ENCODE peak calls at places on chromosomes 11 and 22, in seven cellular contexts. One of them, this sample, is unnamed.
A peak's percentile ranks its signal among the peaks of the same experiment; 100 is the strongest.

GRCh38 chr11:45736424-45736823 is 68.5 kb upstream of the SLC35C1 start:
- DNase-seq in stimulated activated CD4-positive, alpha-beta T cell treated with anti-CD3 and anti-CD28 coated beads, Interleukin-1b, Interleukin-23, amount 100 ng/mL, for 24 hours: no peak
- DNase-seq in stimulated activated naive CD8-positive, alpha-beta T cell treated with anti-CD3 and anti-CD28 coated beads, Interleukin-15, Interleukin-2, amounts not matched to agents 100 U/mL and 50 U/mL, for 24 hours: no peak
- DNase-seq in GM12865: no peak
- DNase-seq in activated CD8-positive, alpha-beta memory T cell treated with anti-CD3 and anti-CD28 coated beads for 24 hours: no peak
- DNase-seq in NCI-H1436: no peak
- DNase-seq in RWPE1: peak; percentile 75
- DNase-seq in this sample: no peak

GRCh38 chr22:40400173-40400572 is 29.8 kb downstream of the SGSM3 start:
- DNase-seq in stimulated activated CD4-positive, alpha-beta T cell treated with anti-CD3 and anti-CD28 coated beads, Interleukin-1b, Interleukin-23, amount 100 ng/mL, for 24 hours: no peak
- DNase-seq in stimulated activated naive CD8-positive, alpha-beta T cell treated with anti-CD3 and anti-CD28 coated beads, Interleukin-15, Interleukin-2, amounts not matched to agents 100 U/mL and 50 U/mL, for 24 hours: peak; percentile 53
- DNase-seq in GM12865: peak; percentile 89
- DNase-seq in activated CD8-positive, alpha-beta memory T cell treated with anti-CD3 and anti-CD28 coated beads for 24 hours: no peak
- DNase-seq in NCI-H1436: no peak
- DNase-seq in RWPE1: no peak
- DNase-seq in this sample: no peak

GRCh38 chr11:23205156-23205871 is 345.0 kb upstream of the CCDC179 start:
- DNase-seq in stimulated activated CD4-positive, alpha-beta T cell treated with anti-CD3 and anti-CD28 coated beads, Interleukin-1b, Interleukin-23, amount 100 ng/mL, for 24 hours: no peak
- DNase-seq in stimulated activated naive CD8-positive, alpha-beta T cell treated with anti-CD3 and anti-CD28 coated beads, Interleukin-15, Interleukin-2, amounts not matched to agents 100 U/mL and 50 U/mL, for 24 hours: no peak
- DNase-seq in GM12865: no peak
- DNase-seq in activated CD8-positive, alpha-beta memory T cell treated with anti-CD3 and anti-CD28 coated beads for 24 hours: no peak
- DNase-seq in NCI-H1436: no peak
- DNase-seq in RWPE1: no peak
- DNase-seq in this sample: no peak

GRCh38 chr22:26485991-26486390 is 2.3 kb downstream of the SRRD start:
- DNase-seq in stimulated activated CD4-positive, alpha-beta T cell treated with anti-CD3 and anti-CD28 coated beads, Interleukin-1b, Interleukin-23, amount 100 ng/mL, for 24 hours: no peak
- DNase-seq in stimulated activated naive CD8-positive, alpha-beta T cell treated with anti-CD3 and anti-CD28 coated beads, Interleukin-15, Interleukin-2, amounts not matched to agents 100 U/mL and 50 U/mL, for 24 hours: no peak
- DNase-seq in GM12865: no peak
- DNase-seq in activated CD8-positive, alpha-beta memory T cell treated with anti-CD3 and anti-CD28 coated beads for 24 hours: no peak
- DNase-seq in NCI-H1436: no peak
- DNase-seq in RWPE1: no peak
- DNase-seq in this sample: no peak

GRCh38 chr22:50269573-50270301 is 443 bp downstream of the MAPK11 start:
- DNase-seq in stimulated activated CD4-positive, alpha-beta T cell treated with anti-CD3 and anti-CD28 coated beads, Interleukin-1b, Interleukin-23, amount 100 ng/mL, for 24 hours: peak; percentile 52
- DNase-seq in stimulated activated naive CD8-positive, alpha-beta T cell treated with anti-CD3 and anti-CD28 coated beads, Interleukin-15, Interleukin-2, amounts not matched to agents 100 U/mL and 50 U/mL, for 24 hours: peak; percentile 62
- DNase-seq in GM12865: peak; percentile 67
- DNase-seq in activated CD8-positive, alpha-beta memory T cell treated with anti-CD3 and anti-CD28 coated beads for 24 hours: peak; percentile 75
- DNase-seq in NCI-H1436: no peak
- DNase-seq in RWPE1: no peak
- DNase-seq in this sample: no peak

GRCh38 chr11:32420937-32421532 is 14.3 kb downstream of the WT1 start:
- DNase-seq in stimulated activated CD4-positive, alpha-beta T cell treated with anti-CD3 and anti-CD28 coated beads, Interleukin-1b, Interleukin-23, amount 100 ng/mL, for 24 hours: no peak
- DNase-seq in stimulated activated naive CD8-positive, alpha-beta T cell treated with anti-CD3 and anti-CD28 coated beads, Interleukin-15, Interleukin-2, amounts not matched to agents 100 U/mL and 50 U/mL, for 24 hours: no peak
- DNase-seq in GM12865: peak; percentile 63
- DNase-seq in activated CD8-positive, alpha-beta memory T cell treated with anti-CD3 and anti-CD28 coated beads for 24 hours: no peak
- DNase-seq in NCI-H1436: no peak
- DNase-seq in RWPE1: no peak
- DNase-seq in this sample: no peak

GRCh38 chr11:45109400-45109799 is 37.0 kb upstream of the PRDM11 start:
- DNase-seq in stimulated activated CD4-positive, alpha-beta T cell treated with anti-CD3 and anti-CD28 coated beads, Interleukin-1b, Interleukin-23, amount 100 ng/mL, for 24 hours: no peak
- DNase-seq in stimulated activated naive CD8-positive, alpha-beta T cell treated with anti-CD3 and anti-CD28 coated beads, Interleukin-15, Interleukin-2, amounts not matched to agents 100 U/mL and 50 U/mL, for 24 hours: no peak
- DNase-seq in GM12865: no peak
- DNase-seq in activated CD8-positive, alpha-beta memory T cell treated with anti-CD3 and anti-CD28 coated beads for 24 hours: no peak
- DNase-seq in NCI-H1436: no peak
- DNase-seq in RWPE1: no peak
- DNase-seq in this sample: no peak

GRCh38 chr11:66708701-66709100 is 20.3 kb downstream of the SPTBN2 start:
- DNase-seq in stimulated activated CD4-positive, alpha-beta T cell treated with anti-CD3 and anti-CD28 coated beads, Interleukin-1b, Interleukin-23, amount 100 ng/mL, for 24 hours: no peak
- DNase-seq in stimulated activated naive CD8-positive, alpha-beta T cell treated with anti-CD3 and anti-CD28 coated beads, Interleukin-15, Interleukin-2, amounts not matched to agents 100 U/mL and 50 U/mL, for 24 hours: no peak
- DNase-seq in GM12865: no peak
- DNase-seq in activated CD8-positive, alpha-beta memory T cell treated with anti-CD3 and anti-CD28 coated beads for 24 hours: no peak
- DNase-seq in NCI-H1436: no peak
- DNase-seq in RWPE1: no peak
- DNase-seq in this sample: no peak

GRCh38 chr11:18633256-18634139 is 644 bp downstream of the SPTY2D1 start:
- DNase-seq in stimulated activated CD4-positive, alpha-beta T cell treated with anti-CD3 and anti-CD28 coated beads, Interleukin-1b, Interleukin-23, amount 100 ng/mL, for 24 hours: peak; percentile 8
- DNase-seq in stimulated activated naive CD8-positive, alpha-beta T cell treated with anti-CD3 and anti-CD28 coated beads, Interleukin-15, Interleukin-2, amounts not matched to agents 100 U/mL and 50 U/mL, for 24 hours: peak; percentile 37
- DNase-seq in GM12865: peak; percentile 91
- DNase-seq in activated CD8-positive, alpha-beta memory T cell treated with anti-CD3 and anti-CD28 coated beads for 24 hours: no peak
- DNase-seq in NCI-H1436: no peak
- DNase-seq in RWPE1: no peak
- DNase-seq in this sample: no peak

GRCh38 chr11:36431429-36432092 is 78.5 kb downstream of the TRAF6 start:
- DNase-seq in stimulated activated CD4-positive, alpha-beta T cell treated with anti-CD3 and anti-CD28 coated beads, Interleukin-1b, Interleukin-23, amount 100 ng/mL, for 24 hours: no peak
- DNase-seq in stimulated activated naive CD8-positive, alpha-beta T cell treated with anti-CD3 and anti-CD28 coated beads, Interleukin-15, Interleukin-2, amounts not matched to agents 100 U/mL and 50 U/mL, for 24 hours: peak; percentile 43
- DNase-seq in GM12865: peak; percentile 56
- DNase-seq in activated CD8-positive, alpha-beta memory T cell treated with anti-CD3 and anti-CD28 coated beads for 24 hours: no peak
- DNase-seq in NCI-H1436: no peak
- DNase-seq in RWPE1: peak; percentile 93
- DNase-seq in this sample: peak; percentile 78

GRCh38 chr11:17014321-17014773 is at the start of gene PLEKHA7:
- DNase-seq in stimulated activated CD4-positive, alpha-beta T cell treated with anti-CD3 and anti-CD28 coated beads, Interleukin-1b, Interleukin-23, amount 100 ng/mL, for 24 hours: no peak
- DNase-seq in stimulated activated naive CD8-positive, alpha-beta T cell treated with anti-CD3 and anti-CD28 coated beads, Interleukin-15, Interleukin-2, amounts not matched to agents 100 U/mL and 50 U/mL, for 24 hours: no peak
- DNase-seq in GM12865: no peak
- DNase-seq in activated CD8-positive, alpha-beta memory T cell treated with anti-CD3 and anti-CD28 coated beads for 24 hours: no peak
- DNase-seq in NCI-H1436: no peak
- DNase-seq in RWPE1: peak; percentile 12
- DNase-seq in this sample: no peak

This sample was measured in ELF-1.